ENCODE peak calls at places on chromosomes 7 and 10, in nine cellular contexts. X is OCI-M1, P is heart right ventricle, C is astrocyte of the spinal cord, Y is SK-N-DZ, D is left cardiac atrium, W is NCI-H1105, M is hippocampal formation, G is T-cell. K is an unnamed sample.

GRCh38 chr10:15433850-15434537 is 62.9 kb upstream of the FAM171A1 start:
- DNase-seq in W (peak), X (peak), P (peak), M (peak), C (peak), Y (peak), G (no peak), D (no peak), K (peak)

GRCh38 chr7:50446542-50446960 is 3.6 kb downstream of the FIGNL1 start:
- DNase-seq in M (no peak), P (no peak), D (no peak), X (no peak), C (peak), Y (no peak), G (no peak), W (no peak), K (peak)

GRCh38 chr7:6530626-6531491 is 20.4 kb downstream of the GRID2IP start:
- DNase-seq in X (no peak), P (no peak), W (peak), Y (no peak), D (no peak), C (no peak), M (no peak), G (peak), K (no peak)

GRCh38 chr7:20030915-20031362 is 186.2 kb downstream of the MACC1 start:
- DNase-seq in P (no peak), X (peak), Y (no peak), C (peak), G (no peak), D (no peak), M (no peak), W (no peak), K (peak)

GRCh38 chr10:74231375-74231774 is 80.4 kb downstream of the ADK start:
- DNase-seq in G (no peak), X (no peak), C (peak), Y (no peak), W (no peak), D (no peak), M (no peak), P (no peak), K (peak)

GRCh38 chr7:148434181-148434769 is 156.3 kb upstream of the C7orf33 start:
- DNase-seq in D (no peak), C (no peak), W (no peak), Y (peak), P (no peak), M (no peak), G (no peak), X (no peak), K (peak)

GRCh38 chr10:127429601-127430312 is 119.4 kb upstream of the NPS start:
- DNase-seq in D (no peak), X (no peak), Y (no peak), G (no peak), P (no peak), M (no peak), W (no peak), C (no peak), K (no peak)

GRCh38 chr10:110527731-110528171 is 30.0 kb downstream of the DUSP5 start:
- DNase-seq in X (no peak), Y (no peak), G (no peak), D (no peak), W (no peak), P (no peak), C (no peak), M (no peak), K (peak)

GRCh38 chr10:13767721-13768178 is 181.0 kb downstream of the PRPF18 start:
- DNase-seq in C (no peak), X (no peak), M (no peak), P (no peak), W (no peak), G (no peak), D (no peak), Y (no peak), K (no peak)

GRCh38 chr7:84914598-84914997 is 272.3 kb downstream of the SEMA3D start:
- DNase-seq in C (no peak), X (peak), M (no peak), G (no peak), D (no peak), P (no peak), Y (no peak), W (no peak), K (peak)

GRCh38 chr10:99732033-99732912 is at the start of the genes COX15 and CUTC:
- DNase-seq in M (peak), G (peak), D (peak), X (peak), P (peak), Y (peak), C (peak), W (peak), K (peak)

GRCh38 chr10:124138195-124138882 is 44.9 kb upstream of the CHST15 start:
- DNase-seq in P (no peak), D (no peak), C (peak), Y (no peak), M (peak), G (no peak), W (no peak), X (no peak), K (peak)

GRCh38 chr10:116669832-116670644 is 49.3 kb downstream of the PNLIPRP2 start:
- DNase-seq in Y (peak), C (no peak), X (no peak), M (no peak), P (no peak), D (no peak), W (no peak), G (no peak), K (no peak)

GRCh38 chr10:51422311-51423120 is 276.9 kb downstream of the CSTF2T start:
- DNase-seq in D (peak), C (peak), W (no peak), M (peak), G (no peak), Y (peak), X (peak), P (peak), K (peak)

GRCh38 chr10:43818687-43819086 is 170.0 kb upstream of the ZNF32 start:
- DNase-seq in P (no peak), M (no peak), D (no peak), Y (no peak), G (no peak), W (no peak), X (no peak), C (no peak), K (no peak)

GRCh38 chr7:107768263-107768662 is 24.3 kb downstream of the CBLL1 start:
- DNase-seq in M (no peak), G (no peak), P (no peak), D (no peak), Y (no peak), X (no peak), C (no peak), W (no peak), K (no peak)

GRCh38 chr7:113731571-113731970 is 187.2 kb downstream of the PPP1R3A start:
- DNase-seq in M (no peak), X (no peak), G (no peak), Y (no peak), P (no peak), D (no peak), W (no peak), C (no peak), K (peak)